ENCODE peak calls at places on chromosomes 3 and 15, in five cellular contexts. O, P, N, K and I are unnamed samples.

GRCh38 chr3:188241072-188241471 is 87.1 kb downstream of the LPP start:
- DNase-seq in O (peak; percentile 68), P (no peak), N (no peak), K (no peak), I (no peak)

GRCh38 chr3:30778923-30779322 is 115.5 kb downstream of the GADL1 start:
- DNase-seq in O (no peak), P (no peak), N (no peak), K (no peak), I (no peak)

GRCh38 chr3:69087030-69087791 is 2.5 kb downstream of the ARL6IP5 start:
- DNase-seq in O (no peak), P (no peak), N (no peak), K (peak; percentile 11), I (no peak)

GRCh38 chr3:154275308-154275707 is 49.0 kb downstream of the DHX36 start:
- DNase-seq in O (no peak), P (no peak), N (no peak), K (no peak), I (no peak)

GRCh38 chr3:186826978-186827857 is 15.3 kb upstream of the ADIPOQ start:
- DNase-seq in O (peak; percentile 85), P (peak; percentile 74), N (peak; percentile 99), K (peak; percentile 90), I (peak; percentile 99)

GRCh38 chr15:56736881-56737707 is 3.8 kb upstream of the ZNF280D start:
- DNase-seq in O (no peak), P (no peak), N (no peak), K (no peak), I (no peak)

GRCh38 chr3:182450942-182451607 is 342.2 kb upstream of the ATP11B start:
- DNase-seq in O (no peak), P (no peak), N (no peak), K (no peak), I (no peak)

GRCh38 chr3:38960042-38960622 is 91.6 kb downstream of the SCN11A start:
- DNase-seq in O (no peak), P (no peak), N (no peak), K (no peak), I (no peak)

GRCh38 chr3:133857767-133858166 is 37.9 kb downstream of the RAB6B start:
- DNase-seq in O (no peak), P (no peak), N (no peak), K (no peak), I (no peak)

GRCh38 chr15:90031231-90031791 is 30.2 kb downstream of the ZNF710 start:
- DNase-seq in O (no peak), P (no peak), N (peak; percentile 75), K (peak; percentile 96), I (peak; percentile 84)

GRCh38 chr3:186107148-186108105 is 1.5 kb downstream of the ETV5 start:
- DNase-seq in O (peak; percentile 56), P (peak; percentile 26), N (peak; percentile 74), K (peak; percentile 62), I (peak; percentile 76)

GRCh38 chr3:130929827-130930226 is 35.9 kb downstream of the ATP2C1 start:
- DNase-seq in O (no peak), P (no peak), N (no peak), K (no peak), I (no peak)

GRCh38 chr3:160748787-160749186 is 7.2 kb upstream of the PPM1L start:
- DNase-seq in O (no peak), P (no peak), N (no peak), K (no peak), I (no peak)

GRCh38 chr3:126944089-126944965 is 38.6 kb upstream of the PLXNA1 start:
- DNase-seq in O (no peak), P (no peak), N (no peak), K (no peak), I (no peak)

GRCh38 chr3:133837487-133838295 is 32.1 kb downstream of the SRPRB start:
- DNase-seq in O (no peak), P (no peak), N (no peak), K (no peak), I (no peak)

GRCh38 chr3:71931930-71932329 is 147.0 kb upstream of the PROK2 start:
- DNase-seq in O (no peak), P (no peak), N (no peak), K (peak; percentile 55), I (no peak)

GRCh38 chr15:85356276-85356675 is 24.1 kb upstream of the AKAP13 start:
- DNase-seq in O (no peak), P (no peak), N (no peak), K (no peak), I (no peak)

GRCh38 chr15:51917493-51917892 is 54.1 kb downstream of the LEO1 start:
- DNase-seq in O (peak; percentile 43), P (no peak), N (no peak), K (peak; percentile 17), I (no peak)